ENCODE peak calls at places on chromosomes 1 and 21, in six cellular contexts. E, I, N, X, U and G are unnamed samples.

GRCh38 chr1:1432951-1433803 is 2.3 kb upstream of the VWA1 start:
- DNase-seq in E (peak; percentile 81), I (peak; percentile 49), N (peak; percentile 88), X (no peak), U (peak; percentile 71), G (no peak)

GRCh38 chr1:8666394-8667167 is 150.9 kb downstream of the RERE start:
- DNase-seq in E (no peak), I (no peak), N (no peak), X (no peak), U (no peak), G (peak; percentile 93)

GRCh38 chr1:85378526-85378925 is 86.4 kb downstream of the DDAH1 start:
- DNase-seq in E (no peak), I (no peak), N (peak; percentile 13), X (no peak), U (no peak), G (no peak)

GRCh38 chr1:30068787-30069472 is 654.5 kb downstream of the MATN1 start:
- DNase-seq in E (no peak), I (peak; percentile 34), N (no peak), X (no peak), U (no peak), G (no peak)

GRCh38 chr1:79043506-79043905 is 37.0 kb upstream of the ADGRL4 start:
- DNase-seq in E (no peak), I (no peak), N (no peak), X (no peak), U (peak; percentile 14), G (no peak)

GRCh38 chr1:17355898-17356297 is 16.1 kb upstream of the PADI6 start:
- DNase-seq in E (no peak), I (no peak), N (no peak), X (no peak), U (no peak), G (no peak)

GRCh38 chr1:27402349-27402754 is 9.9 kb downstream of the GPR3 start:
- DNase-seq in E (no peak), I (peak; percentile 54), N (peak; percentile 59), X (no peak), U (peak; percentile 75), G (peak; percentile 74)

GRCh38 chr1:103156966-103157365 is 48.6 kb upstream of the COL11A1 start:
- DNase-seq in E (no peak), I (peak; percentile 14), N (no peak), X (no peak), U (no peak), G (no peak)

GRCh38 chr1:86146566-86146965 is 10.0 kb downstream of the COL24A1 start:
- DNase-seq in E (no peak), I (no peak), N (no peak), X (no peak), U (no peak), G (no peak)

GRCh38 chr1:174938306-174939000 is 61.3 kb upstream of the CACYBP start:
- DNase-seq in E (no peak), I (no peak), N (no peak), X (no peak), U (no peak), G (peak; percentile 67)

GRCh38 chr1:174942547-174943255 is 57.0 kb upstream of the CACYBP start:
- DNase-seq in E (no peak), I (no peak), N (no peak), X (no peak), U (no peak), G (no peak)

GRCh38 chr1:174940776-174941175 is 59.0 kb upstream of the CACYBP start:
- DNase-seq in E (no peak), I (no peak), N (no peak), X (no peak), U (no peak), G (no peak)

GRCh38 chr1:174939771-174940545 is 59.8 kb upstream of the CACYBP start:
- DNase-seq in E (no peak), I (no peak), N (no peak), X (no peak), U (no peak), G (no peak)
- H3K4me1 ChIP-seq in E (no peaks in the 10 kb centered on the region), I (no peaks in the 10 kb centered on the region), N (peaks cover 14% of the 10 kb centered on the region), X (no peaks in the 10 kb centered on the region), U (peaks cover 17% of the 10 kb centered on the region), G (no peaks in the 10 kb centered on the region)

GRCh38 chr21:21046063-21046462 is 47.9 kb downstream of the NCAM2 start:
- DNase-seq in E (no peak), I (no peak), N (no peak), X (no peak), U (peak; percentile 51), G (no peak)
- H3K4me2 ChIP-seq in E (no peak overlapping the region), I (no peak overlapping the region), N (no peak overlapping the region), X (no peak overlapping the region), U (peak overlapping the region; percentile 49), G (no peak overlapping the region)

GRCh38 chr1:165886988-165887387 is 59.6 kb downstream of the UCK2 start:
- DNase-seq in E (no peak), I (no peak), N (no peak), X (no peak), U (no peak), G (no peak)

GRCh38 chr1:165887877-165888551 is 60.6 kb downstream of the UCK2 start:
- DNase-seq in E (no peak), I (no peak), N (no peak), X (no peak), U (no peak), G (no peak)

GRCh38 chr1:165885305-165885694 is 57.9 kb downstream of the UCK2 start:
- DNase-seq in E (no peak), I (no peak), N (no peak), X (no peak), U (no peak), G (no peak)

GRCh38 chr1:165884690-165885304 is 57.4 kb downstream of the UCK2 start:
- DNase-seq in E (no peak), I (no peak), N (peak; percentile 12), X (no peak), U (no peak), G (peak; percentile 70)

GRCh38 chr1:165886193-165886592 is 58.8 kb downstream of the UCK2 start:
- DNase-seq in E (no peak), I (no peak), N (no peak), X (no peak), U (no peak), G (no peak)
- H3K4me1 ChIP-seq in E (peaks cover 9% of the 10 kb centered on the region), I (peaks cover 25% of the 10 kb centered on the region), N (peaks cover 19% of the 10 kb centered on the region), X (peaks cover 30% of the 10 kb centered on the region), U (peaks cover 29% of the 10 kb centered on the region), G (peaks cover 26% of the 10 kb centered on the region)

GRCh38 chr1:18932387-18932786 is 24.1 kb downstream of the IFFO2 start:
- DNase-seq in E (no peak), I (peak; percentile 84), N (no peak), X (no peak), U (no peak), G (no peak)
- H3K4me2 ChIP-seq in E (no peak overlapping the region), I (peak overlapping the region; percentile 29), N (no peak overlapping the region), X (no peak overlapping the region), U (no peak overlapping the region), G (no peak overlapping the region)

GRCh38 chr1:160205974-160206369 is 788 bp downstream of the PEA15 start:
- DNase-seq in E (no peak), I (peak; percentile 68), N (peak; percentile 49), X (peak; percentile 30), U (no peak), G (peak; percentile 58)

GRCh38 chr1:160206421-160207117 is 1.4 kb downstream of the PEA15 start:
- DNase-seq in E (peak; percentile 30), I (peak; percentile 69), N (peak; percentile 17), X (no peak), U (peak; percentile 65), G (peak; percentile 60)

GRCh38 chr1:160208179-160209040 is 3.2 kb downstream of the PEA15 start:
- DNase-seq in E (no peak), I (no peak), N (no peak), X (no peak), U (no peak), G (peak; percentile 46)

GRCh38 chr1:160207751-160208150 is 2.6 kb downstream of the PEA15 start:
- DNase-seq in E (no peak), I (no peak), N (peak; percentile 58), X (no peak), U (no peak), G (no peak)

DNA sequence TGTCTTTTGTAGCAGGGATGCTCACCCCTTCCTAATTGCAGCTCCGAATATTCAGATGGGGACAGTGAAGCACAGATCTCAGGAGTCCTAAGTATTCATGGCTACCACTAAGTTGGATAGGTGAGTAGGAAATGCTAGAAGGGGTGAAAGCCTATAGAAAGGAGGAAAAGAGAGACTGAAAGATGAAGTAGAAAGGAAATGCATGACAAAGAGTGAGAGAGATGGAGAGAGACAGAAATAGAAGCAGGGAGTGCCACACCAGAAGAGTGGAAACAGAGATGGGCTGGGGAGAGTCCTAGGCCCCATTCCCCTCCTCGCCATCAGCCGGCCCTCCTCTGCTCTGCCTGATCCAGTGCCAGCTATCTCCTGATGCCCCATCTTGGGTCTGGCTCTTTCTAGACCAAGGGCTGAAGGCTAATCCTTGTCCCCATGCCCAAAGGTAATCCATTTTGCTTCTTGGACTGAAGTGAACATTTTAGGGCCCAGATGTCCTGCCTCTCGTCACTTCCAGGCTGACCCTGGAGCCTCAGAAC is 2.0 kb downstream of the PEA15 start:
- DNase-seq in E (no peak), I (no peak), N (no peak), X (no peak), U (no peak), G (no peak)
- H3K4me1 ChIP-seq in E (peaks cover 60% of the 10 kb centered on the region), I (peaks cover 23% of the 10 kb centered on the region), N (peaks cover 61% of the 10 kb centered on the region), X (peaks cover 24% of the 10 kb centered on the region), U (peaks cover 58% of the 10 kb centered on the region), G (peaks cover 46% of the 10 kb centered on the region)

GRCh38 chr1:45325816-45326506 is 734 bp upstream of the HPDL start:
- DNase-seq in E (no peak), I (no peak), N (no peak), X (no peak), U (no peak), G (no peak)

GRCh38 chr1:45329445-45329844 is 2.8 kb downstream of the HPDL start:
- DNase-seq in E (no peak), I (no peak), N (peak; percentile 21), X (no peak), U (peak; percentile 72), G (no peak)

GRCh38 chr1:45328680-45329079 is 2.0 kb downstream of the HPDL start:
- DNase-seq in E (no peak), I (no peak), N (no peak), X (no peak), U (peak; percentile 33), G (no peak)

GRCh38 chr1:45326627-45327591 is at the start of gene HPDL:
- DNase-seq in E (peak; percentile 71), I (no peak), N (peak; percentile 77), X (peak; percentile 66), U (peak; percentile 95), G (peak; percentile 53)

DNA sequence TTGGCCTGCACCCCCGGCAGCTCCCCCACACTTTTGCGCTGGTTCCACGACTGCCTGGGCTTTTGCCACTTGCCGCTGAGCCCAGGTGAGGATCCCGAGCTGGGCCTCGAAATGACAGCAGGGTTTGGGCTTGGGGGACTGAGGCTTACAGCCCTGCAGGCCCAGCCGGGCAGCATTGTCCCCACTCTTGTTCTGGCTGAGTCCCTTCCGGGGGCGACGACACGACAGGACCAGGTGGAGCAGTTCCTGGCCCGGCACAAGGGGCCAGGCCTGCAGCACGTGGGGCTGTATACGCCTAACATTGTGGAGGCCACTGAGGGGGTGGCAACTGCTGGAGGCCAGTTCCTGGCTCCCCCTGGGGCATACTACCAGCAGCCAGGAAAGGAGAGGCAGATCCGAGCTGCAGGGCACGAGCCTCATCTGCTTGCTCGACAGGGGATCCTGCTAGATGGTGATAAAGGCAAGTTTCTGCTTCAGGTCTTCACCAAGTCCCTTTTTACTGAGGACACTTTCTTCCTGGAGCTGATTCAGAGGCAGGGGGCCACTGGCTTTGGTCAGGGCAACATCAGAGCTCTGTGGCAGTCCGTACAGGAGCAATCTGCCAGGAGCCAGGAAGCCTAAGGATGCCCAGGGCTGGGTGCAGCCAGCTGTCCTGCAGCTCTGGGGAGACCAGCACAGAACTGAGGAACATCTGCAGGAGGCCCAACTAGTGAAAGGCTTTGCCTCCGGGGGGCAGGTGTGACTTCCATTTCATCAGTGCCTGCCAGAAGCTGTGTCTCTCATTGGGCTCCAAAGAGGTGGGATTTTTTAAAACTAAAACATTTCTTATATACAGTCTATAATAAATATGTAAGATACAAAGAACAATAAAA is 1.2 kb downstream of the HPDL start:
- DNase-seq in E (no peak), I (no peak), N (no peak), X (no peak), U (peak; percentile 46), G (no peak)
- H3K4me2 ChIP-seq in E (no peak overlapping the region), I (peak overlapping the region; percentile 99), N (no peak overlapping the region), X (peak overlapping the region; percentile 100), U (peak overlapping the region; percentile 91), G (peak overlapping the region; percentile 72)